ENCODE peak calls at places on chromosome 16, in ten cellular contexts. S is esophagus muscularis mucosa, Q is OCI-LY7, Y is astrocyte of the cerebellum, P is cardiac fibroblast, B is left lung, E is fibroblast of pulmonary artery, I is Karpas-422, A is tibial nerve, G is skeletal muscle cell. W is an unnamed sample.

GRCh38 chr16:29307598-29308507 is 98.7 kb downstream of the NPIPB11 start:
- DNase-seq in S (no peak), Q (no peak), Y (no peak), P (peak; percentile 16), B (peak; percentile 65), E (no peak), I (no peak), A (no peak), G (no peak), W (no peak)

GRCh38 chr16:88405325-88406060 is 22.7 kb downstream of the ZNF469 start:
- DNase-seq in S (no peak), Q (no peak), Y (no peak), P (peak; percentile 74), B (no peak), E (peak; percentile 38), I (no peak), A (no peak), G (peak; percentile 33), W (no peak)

GRCh38 chr16:2595376-2596200 is 57.8 kb downstream of the PDPK1 start:
- DNase-seq in S (no peak), Q (no peak), Y (no peak), P (no peak), B (peak; percentile 46), E (no peak), I (no peak), A (no peak), G (no peak), W (no peak)

GRCh38 chr16:70746040-70746707 is 54.8 kb downstream of the VAC14 start:
- DNase-seq in S (peak; percentile 96), Q (no peak), Y (no peak), P (peak; percentile 87), B (peak; percentile 83), E (peak; percentile 83), I (no peak), A (peak; percentile 65), G (peak; percentile 65), W (no peak)

GRCh38 chr16:26027060-26027459 is 335.3 kb downstream of the HS3ST4 start:
- DNase-seq in S (no peak), Q (no peak), Y (no peak), P (no peak), B (no peak), E (no peak), I (no peak), A (no peak), G (no peak), W (no peak)

GRCh38 chr16:50238868-50239301 is 27.5 kb upstream of the ADCY7 start:
- DNase-seq in S (no peak), Q (no peak), Y (no peak), P (no peak), B (no peak), E (no peak), I (no peak), A (no peak), G (no peak), W (no peak)

GRCh38 chr16:88323546-88324330 is 59.0 kb upstream of the ZNF469 start:
- DNase-seq in S (no peak), Q (no peak), Y (no peak), P (no peak), B (peak; percentile 57), E (no peak), I (no peak), A (no peak), G (no peak), W (no peak)

GRCh38 chr16:19636436-19637267 is 81.1 kb downstream of the VPS35L start:
- DNase-seq in S (no peak), Q (no peak), Y (no peak), P (peak; percentile 23), B (no peak), E (no peak), I (no peak), A (no peak), G (no peak), W (no peak)

GRCh38 chr16:5916711-5917191 is 819.2 kb upstream of the EEF2KMT start:
- DNase-seq in S (no peak), Q (no peak), Y (no peak), P (no peak), B (no peak), E (no peak), I (no peak), A (no peak), G (no peak), W (no peak)

GRCh38 chr16:546909-547770 is 13.1 kb upstream of the PRR35 start:
- DNase-seq in S (no peak), Q (no peak), Y (no peak), P (peak; percentile 46), B (peak; percentile 97), E (no peak), I (no peak), A (peak; percentile 55), G (no peak), W (peak; percentile 84)

GRCh38 chr16:21610766-21611165 is 11.4 kb downstream of the METTL9 start:
- DNase-seq in S (no peak), Q (no peak), Y (no peak), P (no peak), B (no peak), E (no peak), I (no peak), A (no peak), G (no peak), W (no peak)

GRCh38 chr16:20704281-20704680 is 6.8 kb upstream of the ACSM1 start:
- DNase-seq in S (no peak), Q (no peak), Y (no peak), P (no peak), B (no peak), E (no peak), I (no peak), A (no peak), G (no peak), W (no peak)

GRCh38 chr16:10180771-10181163 is 1.5 kb downstream of the GRIN2A start:
- DNase-seq in S (no peak), Q (peak; percentile 20), Y (no peak), P (no peak), B (peak; percentile 76), E (peak; percentile 2), I (peak; percentile 66), A (no peak), G (no peak), W (peak; percentile 59)
- H3K4me3 ChIP-seq in S (peak overlapping the region; percentile 62), Q (no peak overlapping the region), Y (peak overlapping the region; percentile 46), P (no peak overlapping the region), B (no peak overlapping the region), E (no peak overlapping the region), I (no peak overlapping the region), A (no peak overlapping the region), G (no peak overlapping the region), W (no peak overlapping the region)

DNA sequence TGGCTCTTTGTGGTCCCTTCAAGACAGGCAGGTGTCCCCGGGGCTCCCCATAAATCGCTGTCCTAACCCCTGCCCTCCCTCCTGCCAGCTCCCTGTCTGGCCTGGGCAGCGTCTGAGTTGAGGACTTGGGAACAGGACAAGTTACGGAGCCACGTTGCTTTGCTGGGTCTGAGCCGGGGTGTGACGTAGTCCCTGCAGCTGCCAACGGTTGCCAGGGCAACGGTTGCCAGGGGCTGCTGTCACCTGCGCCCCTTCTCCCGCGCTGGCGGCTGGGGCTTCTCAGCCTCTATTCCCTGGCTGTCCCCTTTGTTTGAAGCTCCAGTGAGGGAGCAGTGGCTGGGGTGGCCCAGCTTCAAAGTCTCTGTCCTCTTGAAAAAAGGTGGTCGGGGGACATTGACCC is 10.7 kb downstream of the ADGRG1 start:
- DNase-seq in S (no peak), Q (peak; percentile 37), Y (no peak), P (peak; percentile 26), B (no peak), E (no peak), I (peak; percentile 52), A (no peak), G (no peak), W (peak; percentile 23)
- H3K4me3 ChIP-seq in S (no peak overlapping the region), Q (no peak overlapping the region), Y (no peak overlapping the region), P (no peak overlapping the region), B (no peak overlapping the region), E (no peak overlapping the region), I (no peak overlapping the region), A (no peak overlapping the region), G (no peak overlapping the region), W (no peak overlapping the region)

GRCh38 chr16:58009856-58010416 is 8.7 kb downstream of the USB1 start:
- DNase-seq in S (no peak), Q (no peak), Y (no peak), P (no peak), B (peak; percentile 10), E (no peak), I (no peak), A (no peak), G (no peak), W (no peak)
- H3K4me3 ChIP-seq in S (no peak overlapping the region), Q (no peak overlapping the region), Y (no peak overlapping the region), P (no peak overlapping the region), B (no peak overlapping the region), E (no peak overlapping the region), I (no peak overlapping the region), A (no peak overlapping the region), G (no peak overlapping the region), W (no peak overlapping the region)

GRCh38 chr16:67150058-67150832 is 553 bp downstream of the B3GNT9 start:
- DNase-seq in S (no peak), Q (no peak), Y (no peak), P (peak; percentile 83), B (no peak), E (peak; percentile 76), I (no peak), A (no peak), G (no peak), W (no peak)

GRCh38 chr16:67148656-67149275 is 2.0 kb downstream of the B3GNT9 start:
- DNase-seq in S (no peak), Q (no peak), Y (no peak), P (no peak), B (no peak), E (no peak), I (no peak), A (no peak), G (no peak), W (no peak)

GRCh38 chr16:67150833-67151396 is at the start of gene B3GNT9:
- DNase-seq in S (no peak), Q (no peak), Y (no peak), P (peak; percentile 80), B (peak; percentile 90), E (peak; percentile 71), I (no peak), A (peak; percentile 56), G (no peak), W (peak; percentile 67)

GRCh38 chr16:67148221-67148620 is 2.6 kb downstream of the B3GNT9 start:
- DNase-seq in S (no peak), Q (no peak), Y (no peak), P (no peak), B (no peak), E (no peak), I (no peak), A (no peak), G (no peak), W (no peak)

DNA sequence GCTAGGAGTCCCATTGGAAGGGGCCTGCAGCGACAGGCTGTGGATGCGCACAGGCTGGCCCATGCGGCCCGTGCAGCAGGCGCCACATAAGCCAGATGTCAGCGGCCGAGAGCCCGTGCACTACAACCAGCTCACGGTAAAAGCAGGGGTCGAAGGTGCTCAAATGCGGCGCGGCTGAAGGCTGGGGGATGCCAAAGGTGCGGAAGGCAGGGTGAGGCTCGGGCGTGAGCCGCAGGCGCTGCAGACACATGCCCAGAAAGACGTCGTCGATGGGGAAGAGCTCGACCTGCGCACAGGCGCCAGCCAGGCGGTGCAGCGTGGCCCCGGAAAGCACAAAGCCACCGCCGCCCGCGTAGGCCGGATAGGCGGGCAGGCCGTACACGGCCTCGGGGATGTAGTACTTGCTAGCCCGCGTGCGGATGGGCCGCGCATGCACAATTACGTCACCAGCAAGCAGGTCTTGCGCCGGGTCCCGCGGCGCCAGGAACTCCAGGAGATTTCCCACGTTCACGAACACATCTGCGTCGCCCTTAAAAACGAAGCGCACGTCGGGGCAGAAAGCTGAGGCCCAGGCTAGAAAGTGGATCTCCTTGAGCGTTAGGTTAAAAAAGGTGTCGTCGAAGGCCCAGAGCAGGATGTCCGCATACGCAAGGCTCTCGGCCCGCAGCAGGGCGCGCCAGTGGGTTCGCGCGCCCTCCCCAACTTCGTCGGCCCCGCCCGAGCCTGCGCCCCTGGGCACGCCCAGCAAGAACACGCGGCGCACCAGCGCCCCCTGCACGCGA is 1.3 kb downstream of the B3GNT9 start:
- DNase-seq in S (no peak), Q (no peak), Y (no peak), P (no peak), B (no peak), E (no peak), I (no peak), A (no peak), G (no peak), W (no peak)
- H3K4me3 ChIP-seq in S (peak overlapping the region; percentile 74), Q (no peak overlapping the region), Y (peak overlapping the region; percentile 55), P (peak overlapping the region; percentile 66), B (peak overlapping the region; percentile 59), E (no peak overlapping the region), I (no peak overlapping the region), A (no peak overlapping the region), G (peak overlapping the region; percentile 67), W (no peak overlapping the region)